ENCODE peak calls at places on chromosomes 16 and 17, in ten cellular contexts. One of them, this sample, is unnamed.

GRCh38 chr16:86515780-86516617 is 5.7 kb downstream of the FOXF1 start:
- DNase-seq in heart right ventricle: no peak
- DNase-seq in A673: no peak
- DNase-seq in right lobe of liver: no peak
- DNase-seq in left ventricle myocardium inferior: no peak
- DNase-seq in cardiac muscle cell: peak; percentile 62
- DNase-seq in CD8-positive, alpha-beta T cell: no peak
- DNase-seq in mesothelial cell of epicardium: no peak
- DNase-seq in cardiac fibroblast: peak; percentile 22
- DNase-seq in pancreas: no peak
- DNase-seq in this sample: no peak

GRCh38 chr17:15470536-15470935 is 3.1 kb upstream of the CDRT4 start:
- DNase-seq in cardiac fibroblast: no peak
- DNase-seq in cardiac muscle cell: no peak
- DNase-seq in heart right ventricle: no peak
- DNase-seq in right lobe of liver: no peak
- DNase-seq in pancreas: no peak
- DNase-seq in mesothelial cell of epicardium: no peak
- DNase-seq in CD8-positive, alpha-beta T cell: no peak
- DNase-seq in left ventricle myocardium inferior: no peak
- DNase-seq in A673: no peak
- DNase-seq in this sample: no peak

GRCh38 chr17:27206447-27206846 is 87.5 kb upstream of the WSB1 start:
- DNase-seq in pancreas: no peak
- DNase-seq in left ventricle myocardium inferior: no peak
- DNase-seq in mesothelial cell of epicardium: no peak
- DNase-seq in cardiac fibroblast: peak; percentile 4
- DNase-seq in A673: peak; percentile 15
- DNase-seq in right lobe of liver: no peak
- DNase-seq in heart right ventricle: no peak
- DNase-seq in CD8-positive, alpha-beta T cell: no peak
- DNase-seq in cardiac muscle cell: no peak
- DNase-seq in this sample: no peak

GRCh38 chr16:7849891-7850290 is 517.2 kb downstream of the RBFOX1 start:
- DNase-seq in CD8-positive, alpha-beta T cell: no peak
- DNase-seq in pancreas: no peak
- DNase-seq in cardiac fibroblast: no peak
- DNase-seq in left ventricle myocardium inferior: no peak
- DNase-seq in A673: no peak
- DNase-seq in heart right ventricle: no peak
- DNase-seq in mesothelial cell of epicardium: no peak
- DNase-seq in right lobe of liver: no peak
- DNase-seq in cardiac muscle cell: no peak
- DNase-seq in this sample: no peak

GRCh38 chr16:3488801-3489200 is 6.5 kb downstream of the C16orf90 start:
- DNase-seq in pancreas: no peak
- DNase-seq in right lobe of liver: no peak
- DNase-seq in A673: no peak
- DNase-seq in left ventricle myocardium inferior: no peak
- DNase-seq in cardiac muscle cell: no peak
- DNase-seq in CD8-positive, alpha-beta T cell: no peak
- DNase-seq in mesothelial cell of epicardium: no peak
- DNase-seq in cardiac fibroblast: no peak
- DNase-seq in heart right ventricle: no peak
- DNase-seq in this sample: no peak

GRCh38 chr16:80107900-80108299 is 432.9 kb upstream of the DYNLRB2 start:
- DNase-seq in right lobe of liver: no peak
- DNase-seq in heart right ventricle: no peak
- DNase-seq in pancreas: no peak
- DNase-seq in cardiac fibroblast: no peak
- DNase-seq in cardiac muscle cell: no peak
- DNase-seq in left ventricle myocardium inferior: no peak
- DNase-seq in CD8-positive, alpha-beta T cell: no peak
- DNase-seq in A673: no peak
- DNase-seq in mesothelial cell of epicardium: no peak
- DNase-seq in this sample: no peak

GRCh38 chr16:86227801-86228200 is 282.5 kb upstream of the FOXF1 start:
- DNase-seq in right lobe of liver: no peak
- DNase-seq in left ventricle myocardium inferior: no peak
- DNase-seq in cardiac fibroblast: no peak
- DNase-seq in heart right ventricle: no peak
- DNase-seq in mesothelial cell of epicardium: no peak
- DNase-seq in cardiac muscle cell: no peak
- DNase-seq in pancreas: peak; percentile 26
- DNase-seq in CD8-positive, alpha-beta T cell: no peak
- DNase-seq in A673: no peak
- DNase-seq in this sample: no peak

GRCh38 chr17:73261952-73262675 is 434 bp upstream of the CPSF4L start:
- DNase-seq in CD8-positive, alpha-beta T cell: no peak
- DNase-seq in cardiac fibroblast: no peak
- DNase-seq in right lobe of liver: peak; percentile 63
- DNase-seq in pancreas: peak; percentile 81
- DNase-seq in heart right ventricle: no peak
- DNase-seq in mesothelial cell of epicardium: no peak
- DNase-seq in left ventricle myocardium inferior: no peak
- DNase-seq in A673: no peak
- DNase-seq in cardiac muscle cell: no peak
- DNase-seq in this sample: peak; percentile 48

GRCh38 chr16:85113913-85114312 is 1.6 kb upstream of the CIBAR2 start:
- DNase-seq in left ventricle myocardium inferior: no peak
- DNase-seq in mesothelial cell of epicardium: no peak
- DNase-seq in cardiac muscle cell: no peak
- DNase-seq in heart right ventricle: no peak
- DNase-seq in pancreas: no peak
- DNase-seq in A673: no peak
- DNase-seq in CD8-positive, alpha-beta T cell: no peak
- DNase-seq in cardiac fibroblast: no peak
- DNase-seq in right lobe of liver: no peak
- DNase-seq in this sample: no peak
- TF ChIP-seq CTCF in left ventricle myocardium inferior: no peak
- TF ChIP-seq CTCF in mesothelial cell of epicardium: no peak
- TF ChIP-seq CTCF in cardiac muscle cell: no peak
- TF ChIP-seq CTCF in heart right ventricle: no peak
- TF ChIP-seq CTCF in pancreas: no peak
- TF ChIP-seq CTCF in A673: no peak
- TF ChIP-seq CTCF in CD8-positive, alpha-beta T cell: no peak
- TF ChIP-seq CTCF in cardiac fibroblast: no peak
- TF ChIP-seq CTCF in right lobe of liver: no peak
- TF ChIP-seq CTCF in this sample: no peak

GRCh38 chr17:40317345-40317873 is 8.4 kb downstream of the RARA start:
- DNase-seq in heart right ventricle: peak; percentile 65
- DNase-seq in pancreas: peak; percentile 60
- DNase-seq in cardiac muscle cell: peak; percentile 48
- DNase-seq in left ventricle myocardium inferior: peak; percentile 57
- DNase-seq in right lobe of liver: peak; percentile 42
- DNase-seq in CD8-positive, alpha-beta T cell: peak; percentile 55
- DNase-seq in cardiac fibroblast: peak; percentile 79
- DNase-seq in mesothelial cell of epicardium: no peak
- DNase-seq in A673: peak; percentile 57
- DNase-seq in this sample: peak; percentile 61

GRCh38 chr17:40316571-40317344 is 7.8 kb downstream of the RARA start:
- DNase-seq in CD8-positive, alpha-beta T cell: no peak
- DNase-seq in left ventricle myocardium inferior: peak; percentile 78
- DNase-seq in heart right ventricle: peak; percentile 81
- DNase-seq in cardiac muscle cell: peak; percentile 82
- DNase-seq in pancreas: peak; percentile 70
- DNase-seq in right lobe of liver: peak; percentile 85
- DNase-seq in A673: no peak
- DNase-seq in mesothelial cell of epicardium: peak; percentile 74
- DNase-seq in cardiac fibroblast: peak; percentile 75
- DNase-seq in this sample: peak; percentile 28

GRCh38 chr17:40319651-40320550 is 10.9 kb downstream of the RARA start:
- DNase-seq in cardiac fibroblast: no peak
- DNase-seq in left ventricle myocardium inferior: peak; percentile 53
- DNase-seq in heart right ventricle: no peak
- DNase-seq in pancreas: peak; percentile 78
- DNase-seq in mesothelial cell of epicardium: no peak
- DNase-seq in A673: no peak
- DNase-seq in cardiac muscle cell: no peak
- DNase-seq in CD8-positive, alpha-beta T cell: peak; percentile 81
- DNase-seq in right lobe of liver: peak; percentile 69
- DNase-seq in this sample: no peak

GRCh38 chr17:40318835-40319332 is 9.9 kb downstream of the RARA start:
- DNase-seq in right lobe of liver: peak; percentile 29
- DNase-seq in CD8-positive, alpha-beta T cell: peak; percentile 50
- DNase-seq in left ventricle myocardium inferior: peak; percentile 16
- DNase-seq in heart right ventricle: peak; percentile 20
- DNase-seq in A673: no peak
- DNase-seq in mesothelial cell of epicardium: no peak
- DNase-seq in pancreas: peak; percentile 62
- DNase-seq in cardiac muscle cell: no peak
- DNase-seq in cardiac fibroblast: no peak
- DNase-seq in this sample: no peak

DNA sequence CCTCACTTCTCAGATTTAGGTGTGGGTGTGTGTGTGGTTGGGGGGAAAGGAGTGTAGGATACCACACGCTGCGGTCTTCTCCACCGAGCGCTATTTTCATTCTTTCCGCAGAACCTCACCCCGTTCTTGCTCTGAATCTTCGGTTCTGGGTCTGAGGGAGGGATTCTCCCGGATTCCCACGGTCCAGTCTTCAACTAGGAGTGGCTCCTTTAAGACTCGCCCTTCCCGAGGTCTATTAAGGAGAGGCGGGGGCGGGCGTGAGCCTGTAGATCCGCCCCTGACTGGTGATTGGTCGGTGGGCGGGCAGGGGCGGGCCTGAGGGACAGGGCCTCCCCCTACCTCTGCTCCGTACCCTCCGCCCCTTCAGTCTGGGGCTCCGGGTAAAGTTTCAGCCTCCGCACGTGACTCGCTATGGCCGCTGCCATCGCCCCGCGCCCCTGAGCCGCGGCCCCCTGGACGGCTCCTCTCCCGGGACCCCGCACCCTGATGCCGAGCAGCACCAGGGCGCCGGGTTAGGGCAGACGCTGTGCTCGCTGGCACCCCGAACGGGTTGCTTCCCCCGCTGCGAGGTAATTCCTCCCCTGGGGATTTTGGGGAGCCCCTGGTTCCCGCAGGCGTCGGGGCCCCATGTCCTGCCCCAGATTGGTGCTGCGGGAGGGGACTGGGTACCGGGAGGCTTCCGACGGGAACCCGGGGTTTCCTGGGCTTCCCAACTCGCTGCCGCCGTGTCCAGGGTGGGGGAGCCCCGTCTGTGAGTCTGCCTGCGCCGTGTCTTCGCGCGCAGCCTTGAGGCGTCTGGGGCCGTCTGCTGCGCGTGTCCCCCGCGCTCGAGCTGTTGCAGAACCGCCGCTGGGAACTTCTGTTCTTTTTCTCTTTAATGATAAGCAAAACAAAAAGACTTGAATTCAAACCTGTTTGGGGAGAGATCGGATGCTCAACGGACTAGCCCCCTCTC is 9.2 kb downstream of the RARA start:
- DNase-seq in cardiac fibroblast: peak; percentile 98
- DNase-seq in pancreas: peak; percentile 91
- DNase-seq in left ventricle myocardium inferior: peak; percentile 97
- DNase-seq in right lobe of liver: peak; percentile 96
- DNase-seq in CD8-positive, alpha-beta T cell: peak; percentile 92
- DNase-seq in A673: peak; percentile 94
- DNase-seq in cardiac muscle cell: peak; percentile 96
- DNase-seq in mesothelial cell of epicardium: peak; percentile 88
- DNase-seq in heart right ventricle: peak; percentile 96
- DNase-seq in this sample: peak; percentile 83
- TF ChIP-seq CTCF in cardiac fibroblast: no peak
- TF ChIP-seq CTCF in pancreas: no peak
- TF ChIP-seq CTCF in left ventricle myocardium inferior: no peak
- TF ChIP-seq CTCF in right lobe of liver: no peak
- TF ChIP-seq CTCF in CD8-positive, alpha-beta T cell: no peak
- TF ChIP-seq CTCF in A673: no peak
- TF ChIP-seq CTCF in cardiac muscle cell: no peak
- TF ChIP-seq CTCF in mesothelial cell of epicardium: no peak
- TF ChIP-seq CTCF in heart right ventricle: peak; percentile 11
- TF ChIP-seq CTCF in this sample: no peak

GRCh38 chr17:1228752-1229353 is 41.4 kb upstream of the BHLHA9 start:
- DNase-seq in heart right ventricle: no peak
- DNase-seq in CD8-positive, alpha-beta T cell: peak; percentile 55
- DNase-seq in cardiac fibroblast: no peak
- DNase-seq in A673: no peak
- DNase-seq in mesothelial cell of epicardium: no peak
- DNase-seq in left ventricle myocardium inferior: no peak
- DNase-seq in right lobe of liver: no peak
- DNase-seq in pancreas: peak; percentile 58
- DNase-seq in cardiac muscle cell: no peak
- DNase-seq in this sample: no peak

GRCh38 chr17:1226308-1226707 is 43.9 kb upstream of the BHLHA9 start:
- DNase-seq in cardiac muscle cell: no peak
- DNase-seq in heart right ventricle: no peak
- DNase-seq in right lobe of liver: no peak
- DNase-seq in cardiac fibroblast: no peak
- DNase-seq in left ventricle myocardium inferior: no peak
- DNase-seq in CD8-positive, alpha-beta T cell: no peak
- DNase-seq in A673: no peak
- DNase-seq in pancreas: no peak
- DNase-seq in mesothelial cell of epicardium: no peak
- DNase-seq in this sample: no peak

GRCh38 chr17:1229354-1229890 is 40.8 kb upstream of the BHLHA9 start:
- DNase-seq in left ventricle myocardium inferior: peak; percentile 73
- DNase-seq in cardiac fibroblast: peak; percentile 16
- DNase-seq in A673: peak; percentile 34
- DNase-seq in mesothelial cell of epicardium: peak; percentile 57
- DNase-seq in CD8-positive, alpha-beta T cell: peak; percentile 62
- DNase-seq in cardiac muscle cell: peak; percentile 34
- DNase-seq in right lobe of liver: peak; percentile 71
- DNase-seq in heart right ventricle: peak; percentile 48
- DNase-seq in pancreas: peak; percentile 73
- DNase-seq in this sample: no peak

GRCh38 chr17:1227365-1227764 is 42.9 kb upstream of the BHLHA9 start:
- DNase-seq in pancreas: no peak
- DNase-seq in CD8-positive, alpha-beta T cell: no peak
- DNase-seq in heart right ventricle: no peak
- DNase-seq in left ventricle myocardium inferior: no peak
- DNase-seq in cardiac fibroblast: no peak
- DNase-seq in A673: no peak
- DNase-seq in mesothelial cell of epicardium: no peak
- DNase-seq in cardiac muscle cell: no peak
- DNase-seq in right lobe of liver: no peak
- DNase-seq in this sample: no peak

GRCh38 chr17:1227917-1228751 is 42.1 kb upstream of the BHLHA9 start:
- DNase-seq in heart right ventricle: peak; percentile 36
- DNase-seq in mesothelial cell of epicardium: no peak
- DNase-seq in pancreas: peak; percentile 65
- DNase-seq in left ventricle myocardium inferior: peak; percentile 52
- DNase-seq in right lobe of liver: peak; percentile 52
- DNase-seq in CD8-positive, alpha-beta T cell: no peak
- DNase-seq in A673: no peak
- DNase-seq in cardiac fibroblast: no peak
- DNase-seq in cardiac muscle cell: peak; percentile 20
- DNase-seq in this sample: no peak
- TF ChIP-seq CTCF in heart right ventricle: no peak
- TF ChIP-seq CTCF in mesothelial cell of epicardium: no peak
- TF ChIP-seq CTCF in pancreas: no peak
- TF ChIP-seq CTCF in left ventricle myocardium inferior: no peak
- TF ChIP-seq CTCF in right lobe of liver: no peak
- TF ChIP-seq CTCF in CD8-positive, alpha-beta T cell: no peak
- TF ChIP-seq CTCF in A673: no peak
- TF ChIP-seq CTCF in cardiac fibroblast: no peak
- TF ChIP-seq CTCF in cardiac muscle cell: no peak
- TF ChIP-seq CTCF in this sample: no peak

GRCh38 chr17:55545765-55546164 is 34.5 kb upstream of the SMIM36 start:
- DNase-seq in left ventricle myocardium inferior: no peak
- DNase-seq in heart right ventricle: no peak
- DNase-seq in A673: no peak
- DNase-seq in CD8-positive, alpha-beta T cell: no peak
- DNase-seq in cardiac fibroblast: no peak
- DNase-seq in mesothelial cell of epicardium: no peak
- DNase-seq in cardiac muscle cell: no peak
- DNase-seq in right lobe of liver: no peak
- DNase-seq in pancreas: no peak
- DNase-seq in this sample: no peak

GRCh38 chr17:55546481-55546880 is 35.2 kb upstream of the SMIM36 start:
- DNase-seq in left ventricle myocardium inferior: no peak
- DNase-seq in mesothelial cell of epicardium: no peak
- DNase-seq in pancreas: no peak
- DNase-seq in right lobe of liver: no peak
- DNase-seq in A673: no peak
- DNase-seq in cardiac fibroblast: no peak
- DNase-seq in heart right ventricle: no peak
- DNase-seq in cardiac muscle cell: no peak
- DNase-seq in CD8-positive, alpha-beta T cell: no peak
- DNase-seq in this sample: no peak

GRCh38 chr17:55547027-55547670 is 35.9 kb upstream of the SMIM36 start:
- DNase-seq in cardiac muscle cell: no peak
- DNase-seq in cardiac fibroblast: no peak
- DNase-seq in A673: peak; percentile 26
- DNase-seq in right lobe of liver: no peak
- DNase-seq in pancreas: no peak
- DNase-seq in mesothelial cell of epicardium: no peak
- DNase-seq in left ventricle myocardium inferior: no peak
- DNase-seq in CD8-positive, alpha-beta T cell: no peak
- DNase-seq in heart right ventricle: no peak
- DNase-seq in this sample: no peak

GRCh38 chr17:55543709-55544108 is 32.5 kb upstream of the SMIM36 start:
- DNase-seq in pancreas: no peak
- DNase-seq in right lobe of liver: no peak
- DNase-seq in A673: no peak
- DNase-seq in left ventricle myocardium inferior: no peak
- DNase-seq in CD8-positive, alpha-beta T cell: no peak
- DNase-seq in cardiac fibroblast: no peak
- DNase-seq in cardiac muscle cell: no peak
- DNase-seq in heart right ventricle: no peak
- DNase-seq in mesothelial cell of epicardium: no peak
- DNase-seq in this sample: no peak

DNA sequence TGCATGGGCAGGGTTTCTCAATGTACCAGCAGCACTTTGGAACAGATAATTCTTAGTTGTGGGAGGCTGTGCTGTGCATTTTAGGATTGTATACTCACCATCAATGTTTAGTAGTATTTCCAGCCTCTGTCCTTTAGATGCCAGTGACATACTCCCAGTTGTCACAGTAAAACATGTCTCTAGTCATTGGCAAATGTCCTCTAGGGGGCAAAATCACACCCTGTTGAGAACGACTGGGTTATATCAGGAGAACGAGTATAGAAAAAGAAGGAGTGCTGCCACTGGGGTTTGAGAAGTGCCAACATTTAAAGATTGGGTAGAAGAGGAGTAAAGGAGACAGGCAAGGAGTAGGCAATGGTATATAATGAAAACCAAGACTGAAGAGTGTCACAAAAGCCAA is 37.9 kb upstream of the SMIM36 start:
- DNase-seq in right lobe of liver: no peak
- DNase-seq in pancreas: no peak
- DNase-seq in heart right ventricle: no peak
- DNase-seq in left ventricle myocardium inferior: no peak
- DNase-seq in mesothelial cell of epicardium: no peak
- DNase-seq in A673: peak; percentile 75
- DNase-seq in cardiac muscle cell: peak; percentile 53
- DNase-seq in cardiac fibroblast: no peak
- DNase-seq in CD8-positive, alpha-beta T cell: no peak
- DNase-seq in this sample: no peak
- TF ChIP-seq CTCF in right lobe of liver: peak; percentile 23
- TF ChIP-seq CTCF in pancreas: no peak
- TF ChIP-seq CTCF in heart right ventricle: peak; percentile 36
- TF ChIP-seq CTCF in left ventricle myocardium inferior: peak; percentile 50
- TF ChIP-seq CTCF in mesothelial cell of epicardium: no peak
- TF ChIP-seq CTCF in A673: peak; percentile 77
- TF ChIP-seq CTCF in cardiac muscle cell: peak; percentile 42
- TF ChIP-seq CTCF in cardiac fibroblast: peak; percentile 21
- TF ChIP-seq CTCF in CD8-positive, alpha-beta T cell: no peak
- TF ChIP-seq CTCF in this sample: peak; percentile 20

This sample was measured in neural crest cell.